ENCODE peak calls at places on chromosomes 7 and 10, in seven cellular contexts. F is lower lobe of right lung, H is gastrocnemius medialis, L is PC-3, Y is AG04450, C is OCI-LY7, G is astrocyte of the spinal cord. E is an unnamed sample.

GRCh38 chr10:132508497-132509443 is 28.8 kb upstream of the INPP5A start:
- DNase-seq in F (peak), H (peak), L (no peak), Y (no peak), C (no peak), G (no peak), E (no peak)

GRCh38 chr7:82204694-82205093 is 238.9 kb downstream of the CACNA2D1 start:
- DNase-seq in F (no peak), H (peak), L (peak), Y (peak), C (no peak), G (peak), E (peak)

GRCh38 chr10:7494034-7494433 is 83.2 kb upstream of the SFMBT2 start:
- DNase-seq in F (no peak), H (no peak), L (no peak), Y (no peak), C (no peak), G (no peak), E (no peak)

GRCh38 chr10:62305813-62306212 is 37.2 kb upstream of the RTKN2 start:
- DNase-seq in F (no peak), H (no peak), L (peak), Y (no peak), C (no peak), G (peak), E (no peak)

GRCh38 chr10:42801135-42801534 is 18.5 kb downstream of the BMS1 start:
- DNase-seq in F (no peak), H (no peak), L (no peak), Y (no peak), C (no peak), G (no peak), E (no peak)

GRCh38 chr10:132360766-132361447 is 28.9 kb downstream of the LRRC27 start:
- DNase-seq in F (no peak), H (no peak), L (no peak), Y (no peak), C (peak), G (no peak), E (no peak)

GRCh38 chr10:36181421-36181820 is 539.3 kb upstream of the FZD8 start:
- DNase-seq in F (no peak), H (no peak), L (peak), Y (no peak), C (no peak), G (peak), E (no peak)

GRCh38 chr10:129446182-129446581 is 20.9 kb upstream of the MGMT start:
- DNase-seq in F (no peak), H (no peak), L (no peak), Y (no peak), C (no peak), G (no peak), E (no peak)

GRCh38 chr10:90834326-90834725 is 23.5 kb downstream of the HTR7 start:
- DNase-seq in F (no peak), H (no peak), L (no peak), Y (no peak), C (no peak), G (peak), E (no peak)

GRCh38 chr7:142441074-142441403 is 183.2 kb upstream of the PRSS58 start:
- DNase-seq in F (no peak), H (no peak), L (peak), Y (no peak), C (no peak), G (no peak), E (no peak)

GRCh38 chr7:130473877-130474276 is 18.0 kb upstream of the MEST start:
- DNase-seq in F (no peak), H (no peak), L (no peak), Y (no peak), C (no peak), G (no peak), E (no peak)

GRCh38 chr7:77426521-77427051 is 10.4 kb upstream of the GSAP start:
- DNase-seq in F (no peak), H (no peak), L (peak), Y (no peak), C (no peak), G (peak), E (no peak)

GRCh38 chr7:150901160-150902035 is 49.1 kb downstream of the AOC1 start:
- DNase-seq in F (no peak), H (no peak), L (peak), Y (no peak), C (peak), G (no peak), E (no peak)

GRCh38 chr7:2069472-2069860 is 163.3 kb downstream of the MAD1L1 start:
- DNase-seq in F (no peak), H (no peak), L (no peak), Y (no peak), C (peak), G (peak), E (no peak)

GRCh38 chr10:30029890-30030261 is 29.5 kb downstream of the JCAD start:
- DNase-seq in F (no peak), H (no peak), L (no peak), Y (no peak), C (no peak), G (no peak), E (no peak)

GRCh38 chr7:127504715-127505114 is 80.7 kb downstream of the GCC1 start:
- DNase-seq in F (peak), H (no peak), L (peak), Y (no peak), C (peak), G (peak), E (no peak)

GRCh38 chr7:42734568-42734967 is 177.3 kb downstream of the C7orf25 start:
- DNase-seq in F (no peak), H (no peak), L (peak), Y (no peak), C (no peak), G (peak), E (no peak)

GRCh38 chr7:16420649-16421332 is 547 bp downstream of the CRPPA start:
- DNase-seq in F (peak), H (peak), L (peak), Y (peak), C (no peak), G (peak), E (peak)

GRCh38 chr7:101952355-101953247 is 135.2 kb downstream of the CUX1 start:
- DNase-seq in F (no peak), H (no peak), L (peak), Y (peak), C (no peak), G (peak), E (no peak)

GRCh38 chr7:97090761-97091353 is 26.6 kb upstream of the SDHAF3 start:
- DNase-seq in F (no peak), H (no peak), L (no peak), Y (no peak), C (no peak), G (no peak), E (no peak)

GRCh38 chr7:124764071-124764846 is 1.3 kb downstream of the GPR37 start:
- DNase-seq in F (no peak), H (no peak), L (peak), Y (no peak), C (no peak), G (no peak), E (no peak)

GRCh38 chr10:117790177-117790576 is 247.6 kb downstream of the EMX2 start:
- DNase-seq in F (no peak), H (no peak), L (no peak), Y (no peak), C (no peak), G (no peak), E (no peak)

GRCh38 chr10:70561051-70561450 is 41.5 kb downstream of the PRF1 start:
- DNase-seq in F (peak), H (no peak), L (no peak), Y (no peak), C (no peak), G (peak), E (no peak)

DNA sequence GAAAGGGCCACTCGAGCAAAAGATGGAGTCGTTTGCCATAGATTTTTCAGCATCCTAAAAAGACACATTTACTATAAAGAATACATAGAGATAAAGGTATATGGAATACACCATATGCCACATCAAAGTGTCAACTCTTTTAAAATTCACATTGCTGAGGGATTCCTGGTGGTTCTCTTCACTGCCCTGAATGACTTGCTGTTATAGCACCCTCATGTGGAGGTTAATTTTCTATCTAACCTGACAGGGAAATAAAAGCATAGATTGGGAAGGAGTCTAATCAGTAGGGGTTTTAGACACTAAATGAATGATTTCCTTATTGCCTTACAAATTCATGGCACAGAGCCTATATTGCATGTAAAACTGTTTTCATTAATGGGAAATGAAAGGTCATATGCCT is 25.9 kb downstream of the DNAH11 start:
- DNase-seq in F (no peak), H (no peak), L (peak), Y (no peak), C (peak), G (no peak), E (no peak)
- TF ChIP-seq CTCF in F (peak), H (no peak), L (peak), Y (no peak), C (peak), G (no peak), E (no peak)

GRCh38 chr7:90322837-90323236 is 1.7 kb upstream of the FAM237B start:
- DNase-seq in F (no peak), H (no peak), L (no peak), Y (no peak), C (no peak), G (no peak), E (no peak)

GRCh38 chr7:90320801-90321494 is at the start of gene FAM237B:
- DNase-seq in F (peak), H (no peak), L (no peak), Y (no peak), C (no peak), G (peak), E (no peak)

DNA sequence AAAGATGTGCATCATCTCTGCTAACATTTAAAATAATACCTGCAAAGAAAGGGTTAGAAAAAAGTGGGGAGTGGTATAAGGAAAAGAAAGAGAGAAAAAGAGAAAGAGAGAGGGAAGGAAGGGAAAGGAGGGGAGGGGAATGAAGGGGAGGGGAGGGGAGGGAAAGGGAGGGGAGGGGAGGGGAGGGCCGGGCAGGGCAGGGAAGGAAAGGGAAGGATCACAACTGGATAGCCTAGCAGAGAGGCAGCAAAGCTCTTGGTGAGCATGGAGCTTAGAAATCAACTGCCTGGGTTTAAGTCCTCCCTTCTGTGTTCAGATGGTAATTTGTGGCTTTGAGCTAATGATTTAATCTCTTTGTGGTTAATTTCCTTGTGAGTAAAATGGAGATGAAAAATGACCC is 5.4 kb upstream of the FAM237B start:
- DNase-seq in F (no peak), H (no peak), L (no peak), Y (no peak), C (no peak), G (no peak), E (no peak)
- H3K4me3 ChIP-seq in F (no peak), H (no peak), L (no peak), Y (no peak), C (no peak), G (no peak), E (no peak)

DNA sequence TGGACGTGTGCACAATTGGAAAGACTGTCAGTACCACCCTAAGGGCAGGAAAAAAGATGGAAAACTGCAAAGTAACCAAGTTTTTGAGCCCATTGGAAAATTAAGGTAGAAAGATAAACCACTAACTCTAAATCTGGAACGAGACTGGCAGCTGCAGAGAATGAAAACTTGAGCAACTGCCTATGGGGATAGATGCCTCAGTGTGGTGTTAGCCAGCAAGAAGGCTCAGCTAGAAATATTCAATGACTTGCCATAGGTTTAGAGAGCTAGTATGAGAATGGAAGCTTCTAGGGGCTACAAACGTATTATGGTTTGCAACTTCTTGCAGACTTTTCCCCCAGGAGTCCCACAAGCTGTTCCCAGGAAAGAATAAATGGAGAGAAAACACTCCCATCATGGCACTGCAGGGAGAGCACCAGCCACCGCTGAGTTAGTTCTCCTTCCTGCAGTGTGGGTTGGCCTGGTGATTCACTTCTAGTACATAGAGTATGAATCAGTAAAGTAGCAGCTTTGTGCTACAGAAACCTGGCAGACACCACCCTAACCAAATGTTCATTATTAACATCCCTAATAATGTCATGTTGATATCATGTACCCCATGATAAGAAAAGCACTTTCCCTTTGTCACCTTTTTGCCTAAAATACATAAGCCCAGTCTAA is 372.4 kb upstream of the VWC2 start:
- DNase-seq in F (no peak), H (no peak), L (peak), Y (no peak), C (no peak), G (peak), E (no peak)
- TF ChIP-seq CTCF in F (no peak), H (no peak), L (no peak), Y (no peak), C (no peak), G (no peak), E (no peak)

GRCh38 chr7:32301427-32301826 is 188.8 kb downstream of the LSM5 start:
- DNase-seq in F (no peak), H (no peak), L (no peak), Y (no peak), C (no peak), G (no peak), E (no peak)

GRCh38 chr7:32293833-32294232 is 196.3 kb downstream of the LSM5 start:
- DNase-seq in F (no peak), H (no peak), L (no peak), Y (no peak), C (no peak), G (no peak), E (no peak)

GRCh38 chr7:32299133-32299702 is 191.0 kb downstream of the LSM5 start:
- DNase-seq in F (no peak), H (no peak), L (no peak), Y (no peak), C (no peak), G (no peak), E (no peak)

GRCh38 chr7:32298403-32299132 is 191.6 kb downstream of the LSM5 start:
- DNase-seq in F (no peak), H (no peak), L (no peak), Y (no peak), C (no peak), G (no peak), E (no peak)
- H3K4me3 ChIP-seq in F (peak), H (peak), L (no peak), Y (no peak), C (no peak), G (peak), E (peak)

DNA sequence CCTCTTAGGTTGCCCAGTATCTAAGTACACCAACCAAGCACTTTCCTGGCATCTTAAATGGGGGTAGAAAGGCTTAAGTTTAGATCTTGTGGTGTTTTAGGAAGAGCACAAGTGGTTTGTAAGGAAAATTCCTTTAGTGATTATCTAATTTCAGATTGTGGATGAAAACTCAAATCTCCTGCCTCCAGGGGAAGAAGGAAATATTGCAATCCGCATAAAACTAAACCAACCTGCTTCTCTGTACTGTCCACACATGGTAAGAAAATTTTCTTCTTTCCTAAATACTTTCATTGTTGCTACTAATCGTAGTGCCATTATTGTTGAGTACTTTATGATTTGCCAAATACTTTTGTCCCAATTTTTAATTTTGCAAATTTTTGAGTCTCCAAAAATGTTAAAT is 31.1 kb downstream of the ACSM6 start:
- DNase-seq in F (no peak), H (no peak), L (peak), Y (no peak), C (no peak), G (no peak), E (no peak)
- TF ChIP-seq CTCF in F (no peak), H (no peak), L (no peak), Y (no peak), C (no peak), G (peak), E (no peak)

E was measured in HFF-Myc.